ENCODE peak calls at places on chromosomes 1 and 21, in eight cellular contexts. R is spleen, L is HCT116, O is kidney epithelial cell, J is fibroblast of mammary gland, T is HFF-Myc, U is AG09319, V is WTC11. W is an unnamed sample.

GRCh38 chr1:61782771-61783170 is 40.5 kb downstream of the PATJ start:
- DNase-seq in U (no peak), L (no peak), R (no peak), V (no peak), J (no peak), T (no peak), O (no peak), W (no peak)

GRCh38 chr21:33289199-33289819 is 23.1 kb downstream of the IL10RB start:
- DNase-seq in J (peak), L (no peak), R (no peak), T (no peak), U (no peak), O (no peak), V (no peak), W (no peak)

GRCh38 chr1:33222381-33222780 is 33.9 kb upstream of the ZNF362 start:
- DNase-seq in R (no peak), L (no peak), J (no peak), O (no peak), U (no peak), T (no peak), V (no peak), W (no peak)

GRCh38 chr1:167250482-167250881 is 29.8 kb downstream of the POU2F1 start:
- DNase-seq in T (no peak), O (no peak), V (no peak), L (no peak), U (no peak), R (no peak), J (no peak), W (no peak)

GRCh38 chr1:54781023-54781723 is 16.9 kb upstream of the PARS2 start:
- DNase-seq in L (no peak), T (no peak), R (no peak), O (no peak), J (no peak), V (peak), U (no peak), W (peak)

GRCh38 chr1:118254483-118254882 is 69.5 kb upstream of the SPAG17 start:
- DNase-seq in J (no peak), L (no peak), T (no peak), V (no peak), O (no peak), U (no peak), R (no peak), W (no peak)

GRCh38 chr1:156104861-156105546 is 9.5 kb upstream of the LMNA start:
- DNase-seq in L (no peak), O (no peak), T (no peak), U (no peak), R (no peak), V (peak), J (peak), W (no peak)

GRCh38 chr1:39228263-39228662 is 23.8 kb downstream of the MACF1 start:
- DNase-seq in R (no peak), V (no peak), L (no peak), O (no peak), U (no peak), J (no peak), T (no peak), W (no peak)

GRCh38 chr1:12177156-12177998 is 10.6 kb downstream of the TNFRSF1B start:
- DNase-seq in V (no peak), R (no peak), U (no peak), O (no peak), T (no peak), L (no peak), J (no peak), W (no peak)

GRCh38 chr1:163090321-163090945 is 21.3 kb downstream of the RGS4 start:
- DNase-seq in U (no peak), L (no peak), T (no peak), J (peak), O (peak), V (no peak), R (no peak), W (no peak)

GRCh38 chr1:31224102-31224501 is 15.6 kb downstream of the NKAIN1 start:
- DNase-seq in U (no peak), L (no peak), R (no peak), O (no peak), J (no peak), T (no peak), V (no peak), W (no peak)

GRCh38 chr1:1364266-1364665 is 5.9 kb upstream of the MXRA8 start:
- DNase-seq in U (no peak), L (no peak), R (no peak), O (no peak), V (no peak), T (no peak), J (no peak), W (no peak)

GRCh38 chr1:171372418-171373088 is 58.6 kb downstream of the FMO4 start:
- DNase-seq in O (no peak), L (no peak), V (no peak), T (no peak), R (no peak), U (no peak), J (no peak), W (no peak)

GRCh38 chr1:72286401-72286800 is 4.1 kb upstream of the NEGR1 start:
- DNase-seq in U (no peak), T (no peak), R (no peak), V (no peak), O (no peak), L (no peak), J (no peak), W (no peak)

GRCh38 chr1:24850353-24850905 is 79.6 kb downstream of the RUNX3 start:
- DNase-seq in T (no peak), O (no peak), V (no peak), U (no peak), R (no peak), J (peak), L (no peak), W (no peak)

GRCh38 chr1:240611619-240612490 is at the start of gene GREM2:
- DNase-seq in L (no peak), O (peak), U (peak), V (peak), J (peak), R (no peak), T (peak), W (peak)

DNA sequence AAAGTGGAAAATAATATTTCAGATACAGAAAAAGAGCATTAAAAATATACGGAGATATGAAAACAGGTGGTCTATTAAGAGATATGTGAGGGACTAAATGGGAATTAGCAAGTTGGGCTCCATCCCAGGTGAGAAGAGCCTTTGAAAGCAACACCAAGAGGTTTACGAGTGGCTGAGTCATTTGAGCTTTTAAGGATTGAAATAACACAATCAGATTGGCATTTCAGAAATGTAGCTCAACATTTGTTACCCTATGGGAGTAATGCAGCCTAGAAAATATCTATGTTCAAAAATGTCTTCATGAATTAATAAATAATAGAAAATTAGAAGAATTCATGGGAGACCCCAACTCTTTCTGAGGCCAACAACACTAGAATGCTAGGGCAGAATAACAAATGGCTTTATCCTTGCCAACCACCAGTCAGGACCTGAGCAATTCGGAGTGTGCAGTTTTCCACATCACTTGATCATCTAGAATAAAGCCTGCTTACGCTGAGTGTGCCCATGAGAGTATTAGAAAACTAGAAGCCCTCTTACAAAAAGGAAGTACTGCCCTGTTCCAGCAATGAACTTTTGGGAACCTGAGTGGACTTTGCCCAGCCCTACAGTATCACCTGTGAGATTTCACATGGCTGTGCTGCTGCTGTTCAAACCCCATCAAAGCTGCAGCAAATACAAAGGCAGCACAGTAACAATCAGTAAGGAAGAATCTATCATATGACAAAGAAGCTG is 538.0 kb upstream of the CAMK1G start:
- DNase-seq in R (no peak), U (no peak), L (no peak), O (peak), V (no peak), T (no peak), J (no peak), W (no peak)
- TF ChIP-seq CTCF in R (no peak), U (no peak), L (no peak), O (no peak), V (no peak), T (no peak), J (no peak), W (no peak)

DNA sequence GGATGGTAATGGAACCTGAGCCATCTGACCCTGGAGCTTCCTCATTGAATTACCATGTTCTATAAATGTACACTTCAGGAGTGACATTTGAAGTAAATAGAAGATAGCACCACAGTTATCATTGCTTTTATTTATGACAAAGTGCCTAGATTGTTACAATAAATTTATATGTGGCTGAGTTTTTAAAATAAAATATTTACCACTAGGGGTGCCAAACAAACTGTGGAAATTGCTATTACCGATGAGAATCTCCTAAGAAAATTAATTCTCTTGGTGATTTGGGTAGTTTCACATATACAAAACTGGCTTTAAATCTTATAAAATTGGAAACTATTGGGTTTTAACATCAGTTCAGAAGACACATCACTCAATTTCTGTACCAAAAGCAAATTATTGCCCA is 1.4 kb upstream of the TNR start:
- DNase-seq in O (no peak), T (no peak), V (no peak), J (no peak), R (no peak), L (no peak), U (no peak), W (no peak)
- TF ChIP-seq CTCF in O (no peak), T (no peak), V (no peak), J (peak), R (no peak), L (no peak), U (no peak), W (peak)

DNA sequence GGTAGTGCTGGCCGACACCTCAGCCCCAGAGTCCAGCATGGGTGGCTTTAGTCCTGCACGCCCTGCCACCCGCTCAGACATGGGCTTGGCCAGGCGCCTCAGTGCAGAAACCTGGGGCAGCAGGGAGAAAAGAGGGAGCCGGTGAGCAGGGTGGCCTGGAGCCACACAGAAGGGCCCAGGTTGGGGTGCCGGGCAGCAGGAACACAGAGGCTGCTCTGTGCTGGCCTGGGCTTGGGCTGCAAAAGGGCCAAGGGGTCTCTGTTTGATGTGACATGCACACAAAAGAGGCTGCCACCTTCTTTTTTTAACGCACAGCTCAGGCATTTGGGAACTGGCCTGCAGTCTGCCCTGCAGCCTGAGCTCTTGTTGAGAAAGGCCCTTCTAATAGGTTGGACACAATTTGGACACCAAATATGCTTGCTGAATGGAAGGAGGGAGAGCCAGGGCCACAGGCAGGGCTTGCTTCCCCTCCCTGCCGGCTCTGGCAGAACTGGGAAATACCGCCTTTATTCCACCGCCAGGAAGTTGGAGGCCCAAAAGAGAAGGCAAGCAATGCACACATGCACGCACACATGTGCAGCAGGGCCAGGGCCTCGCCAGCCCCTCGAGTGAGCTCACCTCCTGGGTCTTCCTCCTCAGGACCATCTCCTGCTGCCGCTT is 32.3 kb downstream of the KIF21B start:
- DNase-seq in U (no peak), R (no peak), L (no peak), O (no peak), J (no peak), T (no peak), V (no peak), W (no peak)
- TF ChIP-seq CTCF in U (no peak), R (no peak), L (no peak), O (no peak), J (no peak), T (no peak), V (no peak), W (no peak)

GRCh38 chr1:221693087-221693486 is 48.8 kb downstream of the DUSP10 start:
- DNase-seq in O (no peak), T (no peak), J (no peak), U (no peak), L (no peak), R (no peak), V (no peak), W (no peak)
- TF ChIP-seq CTCF in O (no peak), T (peak), J (peak), U (no peak), L (peak), R (no peak), V (no peak), W (peak)

GRCh38 chr1:46622341-46622740 is 5.7 kb upstream of the MOB3C start:
- DNase-seq in T (no peak), V (peak), U (no peak), O (no peak), R (no peak), L (no peak), J (peak), W (no peak)
- TF ChIP-seq CTCF in T (peak), V (peak), U (peak), O (peak), R (no peak), L (peak), J (peak), W (no peak)

DNA sequence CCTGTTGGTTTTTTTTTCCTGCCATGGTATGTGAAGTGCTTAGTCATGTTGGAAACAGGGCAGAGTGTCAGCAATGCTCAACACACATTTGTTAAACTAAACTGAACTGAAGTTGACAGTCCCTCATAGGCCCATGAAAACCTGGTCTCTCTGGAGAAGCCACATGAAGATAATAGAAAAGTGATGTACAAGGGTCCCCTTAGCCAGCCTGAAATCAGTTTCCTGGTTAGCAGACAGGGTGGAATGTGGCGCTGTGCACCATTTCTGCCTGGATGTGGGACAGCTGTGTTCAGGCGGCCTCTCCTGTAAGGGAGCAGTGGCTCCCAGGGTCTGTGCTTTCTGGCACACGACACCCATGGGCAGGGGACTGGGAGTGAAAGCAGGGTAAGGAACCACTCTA is 9.9 kb upstream of the CHI3L1 start:
- DNase-seq in T (no peak), J (no peak), O (no peak), U (no peak), L (no peak), R (no peak), V (no peak), W (no peak)
- TF ChIP-seq CTCF in T (no peak), J (no peak), O (no peak), U (no peak), L (peak), R (no peak), V (no peak), W (no peak)

GRCh38 chr21:23725576-23725975 is 1881.7 kb downstream of the MRPL39 start:
- DNase-seq in T (no peak), L (no peak), V (no peak), O (no peak), R (no peak), U (no peak), J (no peak), W (no peak)
- TF ChIP-seq CTCF in T (no peak), L (no peak), V (no peak), O (no peak), R (no peak), U (no peak), J (no peak), W (peak)

DNA sequence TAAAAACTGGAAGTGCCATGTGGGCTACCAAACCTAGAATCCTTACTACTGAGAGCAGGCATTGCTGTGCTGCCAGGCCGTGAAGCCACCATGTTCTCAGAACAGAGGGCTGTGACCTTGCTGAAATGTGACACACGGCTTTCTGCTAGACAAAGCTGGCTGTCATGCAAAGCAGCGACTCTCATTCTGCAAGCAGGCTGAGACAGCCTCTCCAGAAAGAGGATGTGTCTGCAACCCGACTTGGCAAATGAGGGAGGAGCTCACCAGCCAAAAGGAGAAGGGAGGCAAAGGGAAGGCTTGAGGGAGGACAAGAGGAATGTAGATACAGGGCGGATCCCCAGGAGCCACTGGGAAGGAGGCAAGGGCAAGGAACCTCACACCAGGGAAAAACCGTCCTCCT is 85.7 kb upstream of the KRTAP19-8 start:
- DNase-seq in T (no peak), U (no peak), J (no peak), L (no peak), O (no peak), R (no peak), V (no peak), W (no peak)
- TF ChIP-seq CTCF in T (no peak), U (no peak), J (no peak), L (no peak), O (no peak), R (no peak), V (no peak), W (no peak)